ENCODE peak calls at places on chromosomes 3 and 15, in ten cellular contexts. E is EL; S is psoas muscle; B is H9; H is activated CD4-positive, CD25-positive, alpha-beta regulatory T cell; N is upper lobe of right lung; Z is GM23338; P is NCI-H460; K is renal cortical epithelial cell; W is stimulated activated CD4-positive, alpha-beta T cell treated with anti-CD3 and anti-CD28 coated beads, Interleukin-4, amount 100 ng/mL, for 1 hour. J is an unnamed sample.

GRCh38 chr3:150653110-150653561 is 50.0 kb downstream of the SELENOT start:
- DNase-seq in E (no peak), S (no peak), B (no peak), H (no peak), N (no peak), Z (no peak), P (no peak), K (peak; percentile 66), W (no peak), J (no peak)

GRCh38 chr15:98943609-98944111 is 63.9 kb downstream of the PGPEP1L start:
- DNase-seq in E (no peak), S (peak; percentile 92), B (no peak), H (no peak), N (no peak), Z (no peak), P (no peak), K (peak; percentile 16), W (no peak), J (peak; percentile 47)

GRCh38 chr15:99169769-99170311 is 65.0 kb downstream of the SYNM start:
- DNase-seq in E (peak; percentile 72), S (no peak), B (no peak), H (no peak), N (no peak), Z (no peak), P (no peak), K (no peak), W (no peak), J (no peak)

GRCh38 chr3:10957976-10958749 is 34.4 kb upstream of the SLC6A1 start:
- DNase-seq in E (no peak), S (peak; percentile 83), B (no peak), H (no peak), N (peak; percentile 94), Z (no peak), P (no peak), K (peak; percentile 55), W (no peak), J (no peak)

GRCh38 chr3:74614133-74614967 is at the start of gene CNTN3:
- DNase-seq in E (peak; percentile 61), S (peak; percentile 46), B (peak; percentile 62), H (no peak), N (peak; percentile 72), Z (peak; percentile 75), P (no peak), K (no peak), W (no peak), J (peak; percentile 27)

GRCh38 chr3:59609967-59610366 is 560.1 kb upstream of the CFAP20DC start:
- DNase-seq in E (no peak), S (peak; percentile 71), B (no peak), H (no peak), N (no peak), Z (no peak), P (no peak), K (peak; percentile 69), W (no peak), J (no peak)

GRCh38 chr3:154614078-154614477 is 184.1 kb upstream of the GPR149 start:
- DNase-seq in E (no peak), S (no peak), B (no peak), H (no peak), N (no peak), Z (no peak), P (no peak), K (no peak), W (no peak), J (no peak)

GRCh38 chr15:68010366-68010765 is 43.7 kb upstream of the PIAS1 start:
- DNase-seq in E (no peak), S (no peak), B (peak; percentile 51), H (no peak), N (no peak), Z (peak; percentile 80), P (no peak), K (no peak), W (no peak), J (no peak)

GRCh38 chr15:85402195-85402921 is 22.0 kb downstream of the AKAP13 start:
- DNase-seq in E (peak; percentile 71), S (no peak), B (no peak), H (no peak), N (no peak), Z (no peak), P (no peak), K (no peak), W (no peak), J (no peak)

GRCh38 chr15:62874933-62875625 is 167.5 kb upstream of the TPM1 start:
- DNase-seq in E (no peak), S (no peak), B (no peak), H (no peak), N (no peak), Z (no peak), P (no peak), K (no peak), W (no peak), J (no peak)

GRCh38 chr3:65130782-65131181 is 443.0 kb upstream of the ADAMTS9 start:
- DNase-seq in E (no peak), S (no peak), B (no peak), H (no peak), N (no peak), Z (no peak), P (no peak), K (peak; percentile 65), W (no peak), J (no peak)

GRCh38 chr15:85624241-85624855 is 170.4 kb downstream of the KLHL25 start:
- DNase-seq in E (no peak), S (no peak), B (no peak), H (no peak), N (no peak), Z (no peak), P (no peak), K (no peak), W (no peak), J (no peak)

GRCh38 chr15:38263996-38264395 is 11.4 kb downstream of the SPRED1 start:
- DNase-seq in E (peak; percentile 85), S (no peak), B (no peak), H (no peak), N (no peak), Z (no peak), P (no peak), K (peak; percentile 45), W (no peak), J (no peak)

GRCh38 chr3:108225221-108225620 is 3.0 kb upstream of the IFT57 start:
- DNase-seq in E (no peak), S (no peak), B (no peak), H (no peak), N (no peak), Z (no peak), P (no peak), K (no peak), W (no peak), J (no peak)

GRCh38 chr15:74024687-74025086 is 30.2 kb downstream of the PML start:
- DNase-seq in E (no peak), S (no peak), B (no peak), H (no peak), N (peak; percentile 33), Z (no peak), P (no peak), K (no peak), W (no peak), J (no peak)

GRCh38 chr3:57078366-57079220 is 18.1 kb downstream of the SPATA12 start:
- DNase-seq in E (peak; percentile 23), S (peak; percentile 84), B (peak; percentile 62), H (no peak), N (peak; percentile 77), Z (peak; percentile 73), P (no peak), K (peak; percentile 42), W (peak; percentile 14), J (peak; percentile 3)

GRCh38 chr15:65792988-65793812 is 1.1 kb upstream of the DENND4A start:
- DNase-seq in E (no peak), S (no peak), B (no peak), H (no peak), N (no peak), Z (no peak), P (no peak), K (no peak), W (no peak), J (no peak)

GRCh38 chr15:24858737-24859601 is 95.8 kb upstream of the SNRPN start:
- DNase-seq in E (peak; percentile 8), S (no peak), B (peak; percentile 76), H (no peak), N (no peak), Z (peak; percentile 64), P (no peak), K (no peak), W (no peak), J (no peak)

GRCh38 chr3:185663929-185664328 is 77.8 kb downstream of the SENP2 start:
- DNase-seq in E (no peak), S (no peak), B (no peak), H (no peak), N (no peak), Z (no peak), P (no peak), K (no peak), W (no peak), J (no peak)

GRCh38 chr3:42662037-42662812 is 8.7 kb downstream of the ZBTB47 start:
- DNase-seq in E (no peak), S (no peak), B (no peak), H (no peak), N (no peak), Z (no peak), P (no peak), K (no peak), W (no peak), J (no peak)

GRCh38 chr15:31338879-31339557 is 12.4 kb downstream of the KLF13 start:
- DNase-seq in E (peak; percentile 59), S (peak; percentile 72), B (peak; percentile 47), H (no peak), N (peak; percentile 85), Z (peak; percentile 52), P (no peak), K (peak; percentile 83), W (no peak), J (no peak)

GRCh38 chr3:185744997-185745843 is 79.6 kb downstream of the IGF2BP2 start:
- DNase-seq in E (peak; percentile 94), S (no peak), B (no peak), H (no peak), N (no peak), Z (no peak), P (no peak), K (peak; percentile 98), W (no peak), J (no peak)

GRCh38 chr15:56871180-56871579 is 47.3 kb upstream of the TCF12 start:
- DNase-seq in E (peak; percentile 79), S (no peak), B (no peak), H (no peak), N (no peak), Z (peak; percentile 18), P (no peak), K (peak; percentile 93), W (no peak), J (no peak)

GRCh38 chr3:67468511-67468910 is 185.9 kb downstream of the SUCLG2 start:
- DNase-seq in E (peak; percentile 47), S (no peak), B (no peak), H (no peak), N (no peak), Z (no peak), P (no peak), K (peak; percentile 78), W (no peak), J (no peak)

GRCh38 chr3:112560330-112560729 is 1.4 kb downstream of the ATG3 start:
- DNase-seq in E (no peak), S (no peak), B (no peak), H (no peak), N (no peak), Z (no peak), P (no peak), K (no peak), W (no peak), J (no peak)

GRCh38 chr3:46912986-46913385 is 35.5 kb downstream of the PTH1R start:
- DNase-seq in E (no peak), S (no peak), B (no peak), H (no peak), N (no peak), Z (no peak), P (no peak), K (no peak), W (no peak), J (no peak)

GRCh38 chr15:49831206-49831965 is 210.5 kb downstream of the DTWD1 start:
- DNase-seq in E (peak; percentile 98), S (peak; percentile 65), B (no peak), H (no peak), N (no peak), Z (no peak), P (peak; percentile 99), K (peak; percentile 73), W (no peak), J (no peak)

GRCh38 chr3:40741729-40742128 is 217.0 kb downstream of the ZNF621 start:
- DNase-seq in E (peak; percentile 10), S (peak; percentile 50), B (no peak), H (no peak), N (no peak), Z (no peak), P (no peak), K (peak; percentile 71), W (no peak), J (peak; percentile 19)

J was measured in midbrain.